ENCODE peak calls at places on chromosomes 16 and 17, in ten cellular contexts. J, R, V, X, H, I, D, Z, N and M are unnamed samples.

GRCh38 chr17:77120866-77121265 is 19.9 kb upstream of the SEC14L1 start:
- DNase-seq in J (no peak), R (no peak), V (no peak), X (no peak), H (no peak), I (no peak), D (no peak), Z (no peak), N (no peak), M (no peak)

GRCh38 chr17:28381141-28381825 is 9.8 kb downstream of the SARM1 start:
- DNase-seq in J (no peak), R (no peak), V (no peak), X (peak; percentile 47), H (no peak), I (no peak), D (no peak), Z (no peak), N (no peak), M (peak; percentile 69)

GRCh38 chr17:58284613-58285421 is 4.1 kb upstream of the MPO start:
- DNase-seq in J (no peak), R (no peak), V (no peak), X (no peak), H (peak; percentile 1), I (no peak), D (peak; percentile 26), Z (no peak), N (no peak), M (no peak)

GRCh38 chr16:89853306-89853993 is 19.9 kb upstream of the TCF25 start:
- DNase-seq in J (no peak), R (no peak), V (no peak), X (peak; percentile 85), H (no peak), I (no peak), D (no peak), Z (no peak), N (no peak), M (no peak)

GRCh38 chr17:60989846-60990245 is 312.2 kb downstream of the BCAS3 start:
- DNase-seq in J (no peak), R (no peak), V (no peak), X (no peak), H (no peak), I (no peak), D (no peak), Z (no peak), N (no peak), M (no peak)

GRCh38 chr17:49548506-49549310 is 27.0 kb upstream of the NXPH3 start:
- DNase-seq in J (peak; percentile 64), R (no peak), V (no peak), X (no peak), H (peak; percentile 62), I (peak; percentile 55), D (no peak), Z (peak; percentile 73), N (no peak), M (no peak)

GRCh38 chr16:87956771-87957279 is 5.6 kb downstream of the BANP start:
- DNase-seq in J (peak; percentile 32), R (no peak), V (no peak), X (no peak), H (no peak), I (no peak), D (no peak), Z (no peak), N (no peak), M (no peak)

GRCh38 chr17:67027031-67027628 is 17.2 kb upstream of the CACNG1 start:
- DNase-seq in J (no peak), R (no peak), V (no peak), X (no peak), H (no peak), I (no peak), D (no peak), Z (no peak), N (no peak), M (no peak)

GRCh38 chr16:89422527-89422904 is 67.8 kb downstream of the ANKRD11 start:
- DNase-seq in J (no peak), R (no peak), V (no peak), X (no peak), H (no peak), I (no peak), D (no peak), Z (no peak), N (peak; percentile 85), M (no peak)

GRCh38 chr17:41498276-41498675 is 7.1 kb downstream of the KRT13 start:
- DNase-seq in J (no peak), R (no peak), V (no peak), X (no peak), H (no peak), I (no peak), D (no peak), Z (no peak), N (no peak), M (no peak)

GRCh38 chr17:35073991-35074627 is 10.6 kb upstream of the RFFL start:
- DNase-seq in J (no peak), R (no peak), V (no peak), X (no peak), H (no peak), I (no peak), D (no peak), Z (no peak), N (no peak), M (no peak)

GRCh38 chr17:71071837-71072236 is 902.5 kb downstream of the KCNJ2 start:
- DNase-seq in J (peak; percentile 83), R (no peak), V (no peak), X (no peak), H (no peak), I (no peak), D (no peak), Z (peak; percentile 5), N (no peak), M (no peak)

GRCh38 chr16:26269663-26270062 is 577.9 kb downstream of the HS3ST4 start:
- DNase-seq in J (no peak), R (no peak), V (no peak), X (no peak), H (no peak), I (no peak), D (no peak), Z (no peak), N (no peak), M (no peak)

GRCh38 chr16:88769617-88770458 is 15.2 kb downstream of the PIEZO1 start:
- DNase-seq in J (peak; percentile 66), R (no peak), V (no peak), X (peak; percentile 61), H (no peak), I (no peak), D (no peak), Z (peak; percentile 76), N (no peak), M (peak; percentile 82)

GRCh38 chr16:28179354-28179753 is 32.4 kb downstream of the XPO6 start:
- DNase-seq in J (no peak), R (no peak), V (no peak), X (no peak), H (no peak), I (no peak), D (no peak), Z (no peak), N (no peak), M (no peak)
- TF ChIP-seq EP300 in J (no peak), R (no peak), V (no peak), X (no peak), H (no peak), I (no peak), D (no peak), Z (no peak), N (no peak), M (no peak)

GRCh38 chr17:17144061-17144460 is 62.1 kb downstream of the PLD6 start:
- DNase-seq in J (no peak), R (no peak), V (no peak), X (no peak), H (no peak), I (no peak), D (no peak), Z (no peak), N (no peak), M (no peak)

GRCh38 chr17:17142556-17142955 is 63.6 kb downstream of the PLD6 start:
- DNase-seq in J (no peak), R (no peak), V (no peak), X (no peak), H (no peak), I (no peak), D (no peak), Z (no peak), N (no peak), M (no peak)

GRCh38 chr17:17146791-17147406 is 59.2 kb downstream of the PLD6 start:
- DNase-seq in J (peak; percentile 55), R (no peak), V (no peak), X (peak; percentile 22), H (no peak), I (no peak), D (no peak), Z (no peak), N (no peak), M (no peak)

GRCh38 chr17:17143501-17143900 is 62.6 kb downstream of the PLD6 start:
- DNase-seq in J (no peak), R (no peak), V (no peak), X (no peak), H (no peak), I (no peak), D (no peak), Z (no peak), N (no peak), M (peak; percentile 71)

GRCh38 chr17:17144916-17145665 is 61.0 kb downstream of the PLD6 start:
- DNase-seq in J (no peak), R (no peak), V (no peak), X (no peak), H (no peak), I (no peak), D (no peak), Z (no peak), N (no peak), M (no peak)
- TF ChIP-seq EP300 in J (no peak), R (no peak), V (no peak), X (no peak), H (no peak), I (no peak), D (no peak), Z (no peak), N (no peak), M (no peak)

DNA sequence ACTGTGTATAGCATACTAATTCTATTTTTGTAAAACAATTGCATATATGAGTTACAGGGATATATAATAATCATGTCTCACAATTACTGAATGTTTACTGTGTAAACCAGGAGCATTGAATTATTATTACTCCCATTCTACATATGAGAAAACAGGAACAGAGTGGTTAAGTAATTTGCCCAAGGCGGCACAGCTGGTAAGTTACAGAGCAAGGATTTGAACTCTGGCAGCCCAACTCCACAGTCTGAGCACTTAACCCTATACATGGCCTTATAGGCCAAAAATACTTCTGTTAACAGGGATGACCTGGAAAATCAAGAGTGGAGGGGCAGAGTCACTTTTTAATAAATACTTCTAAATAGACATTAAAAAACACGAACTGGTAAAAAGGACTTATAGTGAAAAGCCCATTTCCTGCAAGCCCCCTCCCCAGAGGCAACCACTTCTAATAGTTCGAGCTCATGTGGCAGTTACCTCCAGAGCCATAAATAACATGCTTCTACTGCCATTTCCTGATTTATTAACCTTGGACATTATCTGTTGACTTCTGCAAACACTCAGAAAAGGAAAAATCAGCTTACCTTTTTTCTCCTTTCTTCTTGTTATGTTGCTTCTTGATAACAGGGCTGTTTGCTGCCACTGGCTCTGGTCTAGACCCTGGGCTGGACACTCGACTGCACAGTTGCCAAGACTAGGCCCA is 22.1 kb upstream of the ADGRG1 start:
- DNase-seq in J (no peak), R (no peak), V (no peak), X (no peak), H (no peak), I (peak; percentile 12), D (peak; percentile 6), Z (no peak), N (no peak), M (no peak)
- TF ChIP-seq EP300 in J (no peak), R (no peak), V (no peak), X (no peak), H (no peak), I (no peak), D (no peak), Z (no peak), N (no peak), M (no peak)

GRCh38 chr16:69909760-69910159 is 41.4 kb upstream of the CLEC18A start:
- DNase-seq in J (no peak), R (no peak), V (no peak), X (no peak), H (no peak), I (no peak), D (no peak), Z (no peak), N (no peak), M (no peak)
- TF ChIP-seq EP300 in J (no peak), R (no peak), V (no peak), X (no peak), H (peak; percentile 46), I (no peak), D (no peak), Z (no peak), N (no peak), M (no peak)